ENCODE peak calls at places on chromosomes 11 and 22, in seven cellular contexts. S is GM12891; D is skeletal muscle cell; V is stimulated activated effector memory CD8-positive, alpha-beta T cell treated with anti-CD3 and anti-CD28 coated beads, Interleukin-12 subunit alpha, Interleukin-12 subunit beta, amount 100 ng/mL, for 72 hours; L is activated T-cell treated with anti-CD3 and anti-CD28 coated beads, Interleukin-2, amount 50 U/mL, for 24 hours; Y is A172; H is stimulated activated CD8-positive, alpha-beta memory T cell treated with anti-CD3 and anti-CD28 coated beads, Interleukin-15, amount 100 ng/mL, for 4 hours. B is an unnamed sample.

GRCh38 chr22:30324008-30324730 is 2.6 kb downstream of the TBC1D10A start:
- DNase-seq in S (no peak), D (no peak), V (no peak), L (no peak), Y (no peak), H (no peak), B (no peak)

GRCh38 chr11:116742104-116742503 is 30.7 kb downstream of the BUD13 start:
- DNase-seq in S (no peak), D (no peak), V (no peak), L (no peak), Y (no peak), H (no peak), B (no peak)

GRCh38 chr11:21142007-21142406 is 472.6 kb downstream of the NELL1 start:
- DNase-seq in S (no peak), D (no peak), V (no peak), L (no peak), Y (no peak), H (no peak), B (no peak)

GRCh38 chr22:22069450-22070370 is 87.1 kb upstream of the TOP3B start:
- DNase-seq in S (no peak), D (no peak), V (no peak), L (no peak), Y (no peak), H (no peak), B (no peak)

GRCh38 chr11:2287102-2287501 is 14.6 kb downstream of the C11orf21 start:
- DNase-seq in S (no peak), D (no peak), V (no peak), L (no peak), Y (no peak), H (no peak), B (no peak)

GRCh38 chr11:31340903-31341572 is 28.5 kb downstream of the DCDC1 start:
- DNase-seq in S (peak; percentile 4), D (no peak), V (no peak), L (no peak), Y (peak; percentile 26), H (no peak), B (no peak)

GRCh38 chr11:2776351-2777061 is 76.7 kb upstream of the KCNQ1OT1 start:
- DNase-seq in S (no peak), D (no peak), V (peak; percentile 1), L (no peak), Y (no peak), H (no peak), B (no peak)

GRCh38 chr11:13344818-13345217 is 67.2 kb downstream of the BMAL1 start:
- DNase-seq in S (no peak), D (no peak), V (no peak), L (no peak), Y (peak; percentile 38), H (no peak), B (no peak)

GRCh38 chr11:57493507-57494503 is 21.7 kb downstream of the SLC43A1 start:
- DNase-seq in S (peak; percentile 70), D (no peak), V (peak; percentile 62), L (peak; percentile 84), Y (no peak), H (peak; percentile 68), B (peak; percentile 72)

GRCh38 chr11:123386746-123387510 is 43.1 kb upstream of the GRAMD1B start:
- DNase-seq in S (no peak), D (no peak), V (no peak), L (no peak), Y (no peak), H (no peak), B (no peak)

GRCh38 chr11:47004595-47005033 is 68.1 kb downstream of the CSTPP1 start:
- DNase-seq in S (no peak), D (peak; percentile 96), V (no peak), L (no peak), Y (peak; percentile 76), H (no peak), B (no peak)

GRCh38 chr11:12005061-12005460 is 3.4 kb downstream of the DKK3 start:
- DNase-seq in S (no peak), D (no peak), V (no peak), L (no peak), Y (no peak), H (no peak), B (no peak)

GRCh38 chr11:73528877-73529530 is 68.9 kb downstream of the FAM168A start:
- DNase-seq in S (no peak), D (no peak), V (no peak), L (no peak), Y (no peak), H (no peak), B (no peak)

GRCh38 chr22:47091241-47091691 is 328.8 kb downstream of the TBC1D22A start:
- DNase-seq in S (no peak), D (no peak), V (no peak), L (no peak), Y (no peak), H (no peak), B (no peak)

GRCh38 chr11:112212710-112213109 is 13.5 kb upstream of the PTS start:
- DNase-seq in S (no peak), D (no peak), V (no peak), L (no peak), Y (no peak), H (no peak), B (no peak)

GRCh38 chr22:46738961-46739870 is 1.2 kb upstream of the CERK start:
- DNase-seq in S (peak; percentile 52), D (no peak), V (peak; percentile 39), L (peak; percentile 85), Y (no peak), H (no peak), B (no peak)

GRCh38 chr11:69839516-69839915 is 20.3 kb upstream of the FGF3 start:
- DNase-seq in S (no peak), D (no peak), V (no peak), L (no peak), Y (no peak), H (no peak), B (no peak)

GRCh38 chr11:120709808-120710207 is 198.3 kb downstream of the GRIK4 start:
- DNase-seq in S (no peak), D (no peak), V (no peak), L (no peak), Y (no peak), H (no peak), B (no peak)